ENCODE peak calls at places on chromosome 16, in five cellular contexts. One of them, this sample, is unnamed.
A peak's percentile ranks its signal among the peaks of the same experiment; 100 is the strongest.

GRCh38 chr16:84720180-84720579 is 20.4 kb downstream of the USP10 start:
- DNase-seq in HCT116: no peak
- DNase-seq in heart left ventricle: no peak
- DNase-seq in ACHN: no peak
- DNase-seq in activated CD4-positive, CD25-positive, alpha-beta regulatory T cell: no peak
- DNase-seq in this sample: no peak

GRCh38 chr16:1861730-1862129 is 10.2 kb downstream of the MEIOB start:
- DNase-seq in HCT116: no peak
- DNase-seq in heart left ventricle: no peak
- DNase-seq in ACHN: no peak
- DNase-seq in activated CD4-positive, CD25-positive, alpha-beta regulatory T cell: no peak
- DNase-seq in this sample: no peak

GRCh38 chr16:50697881-50698767 is 4.7 kb downstream of the NOD2 start:
- DNase-seq in HCT116: no peak
- DNase-seq in heart left ventricle: peak; percentile 48
- DNase-seq in ACHN: peak; percentile 46
- DNase-seq in activated CD4-positive, CD25-positive, alpha-beta regulatory T cell: no peak
- DNase-seq in this sample: peak; percentile 81

GRCh38 chr16:55003916-55004315 is 73.3 kb downstream of the IRX5 start:
- DNase-seq in HCT116: no peak
- DNase-seq in heart left ventricle: no peak
- DNase-seq in ACHN: no peak
- DNase-seq in activated CD4-positive, CD25-positive, alpha-beta regulatory T cell: no peak
- DNase-seq in this sample: no peak

GRCh38 chr16:31713945-31714898 is 159.4 kb upstream of the ZNF267 start:
- DNase-seq in HCT116: no peak
- DNase-seq in heart left ventricle: no peak
- DNase-seq in ACHN: peak; percentile 10
- DNase-seq in activated CD4-positive, CD25-positive, alpha-beta regulatory T cell: no peak
- DNase-seq in this sample: peak; percentile 16

GRCh38 chr16:13070268-13070667 is 168.9 kb downstream of the SHISA9 start:
- DNase-seq in HCT116: no peak
- DNase-seq in heart left ventricle: no peak
- DNase-seq in ACHN: no peak
- DNase-seq in activated CD4-positive, CD25-positive, alpha-beta regulatory T cell: no peak
- DNase-seq in this sample: peak; percentile 43

GRCh38 chr16:48384305-48384981 is 770 bp downstream of the SIAH1 start:
- DNase-seq in HCT116: no peak
- DNase-seq in heart left ventricle: peak; percentile 71
- DNase-seq in ACHN: peak; percentile 71
- DNase-seq in activated CD4-positive, CD25-positive, alpha-beta regulatory T cell: no peak
- DNase-seq in this sample: peak; percentile 62

GRCh38 chr16:9378876-9379275 is 287.4 kb downstream of the HAPSTR1 start:
- DNase-seq in HCT116: no peak
- DNase-seq in heart left ventricle: no peak
- DNase-seq in ACHN: no peak
- DNase-seq in activated CD4-positive, CD25-positive, alpha-beta regulatory T cell: no peak
- DNase-seq in this sample: no peak

GRCh38 chr16:65837431-65837986 is 529.0 kb upstream of the CDH5 start:
- DNase-seq in HCT116: no peak
- DNase-seq in heart left ventricle: no peak
- DNase-seq in ACHN: no peak
- DNase-seq in activated CD4-positive, CD25-positive, alpha-beta regulatory T cell: no peak
- DNase-seq in this sample: no peak

GRCh38 chr16:16797239-16797638 is 418.3 kb downstream of the NPIPA7 start:
- DNase-seq in HCT116: no peak
- DNase-seq in heart left ventricle: no peak
- DNase-seq in ACHN: peak; percentile 46
- DNase-seq in activated CD4-positive, CD25-positive, alpha-beta regulatory T cell: no peak
- DNase-seq in this sample: no peak

GRCh38 chr16:50533317-50533716 is 14.9 kb upstream of the NKD1 start:
- DNase-seq in HCT116: no peak
- DNase-seq in heart left ventricle: no peak
- DNase-seq in ACHN: no peak
- DNase-seq in activated CD4-positive, CD25-positive, alpha-beta regulatory T cell: no peak
- DNase-seq in this sample: no peak

GRCh38 chr16:56634715-56635440 is 2.4 kb downstream of the MT1M start:
- DNase-seq in HCT116: no peak
- DNase-seq in heart left ventricle: no peak
- DNase-seq in ACHN: no peak
- DNase-seq in activated CD4-positive, CD25-positive, alpha-beta regulatory T cell: no peak
- DNase-seq in this sample: no peak

GRCh38 chr16:29312835-29313558 is 93.5 kb downstream of the NPIPB11 start:
- DNase-seq in HCT116: no peak
- DNase-seq in heart left ventricle: no peak
- DNase-seq in ACHN: no peak
- DNase-seq in activated CD4-positive, CD25-positive, alpha-beta regulatory T cell: no peak
- DNase-seq in this sample: no peak

GRCh38 chr16:64907844-64908243 is 214.0 kb downstream of the CDH11 start:
- DNase-seq in HCT116: no peak
- DNase-seq in heart left ventricle: no peak
- DNase-seq in ACHN: no peak
- DNase-seq in activated CD4-positive, CD25-positive, alpha-beta regulatory T cell: no peak
- DNase-seq in this sample: no peak

GRCh38 chr16:14496786-14497185 is 133.3 kb downstream of the PARN start:
- DNase-seq in HCT116: no peak
- DNase-seq in heart left ventricle: peak; percentile 32
- DNase-seq in ACHN: no peak
- DNase-seq in activated CD4-positive, CD25-positive, alpha-beta regulatory T cell: no peak
- DNase-seq in this sample: no peak

GRCh38 chr16:85753559-85753958 is 2.7 kb upstream of the C16orf74 start:
- DNase-seq in HCT116: no peak
- DNase-seq in heart left ventricle: no peak
- DNase-seq in ACHN: no peak
- DNase-seq in activated CD4-positive, CD25-positive, alpha-beta regulatory T cell: no peak
- DNase-seq in this sample: no peak

GRCh38 chr16:18800674-18801196 is 614 bp downstream of the ARL6IP1 start:
- DNase-seq in HCT116: no peak
- DNase-seq in heart left ventricle: no peak
- DNase-seq in ACHN: no peak
- DNase-seq in activated CD4-positive, CD25-positive, alpha-beta regulatory T cell: no peak
- DNase-seq in this sample: peak; percentile 26

GRCh38 chr16:81697321-81697885 is 81.7 kb upstream of the PLCG2 start:
- DNase-seq in HCT116: peak; percentile 51
- DNase-seq in heart left ventricle: no peak
- DNase-seq in ACHN: peak; percentile 71
- DNase-seq in activated CD4-positive, CD25-positive, alpha-beta regulatory T cell: peak; percentile 19
- DNase-seq in this sample: peak; percentile 63

GRCh38 chr16:11312718-11313492 is 31.8 kb upstream of the PRM1 start:
- DNase-seq in HCT116: peak; percentile 40
- DNase-seq in heart left ventricle: no peak
- DNase-seq in ACHN: peak; percentile 79
- DNase-seq in activated CD4-positive, CD25-positive, alpha-beta regulatory T cell: no peak
- DNase-seq in this sample: peak; percentile 47

This sample was measured in kidney tubule cell.